ENCODE peak calls at places on chromosomes 2 and 18, in four cellular contexts. M, V, Y and P are unnamed samples.

GRCh38 chr18:39681061-39681460 is 2115.5 kb upstream of the CELF4 start:
- DNase-seq in V (no peak), Y (no peak), M (no peak), P (no peak)

GRCh38 chr2:202088777-202089176 is 15.7 kb downstream of the KIAA2012 start:
- DNase-seq in Y (no peak), M (no peak), V (no peak), P (no peak)

GRCh38 chr2:120552800-120553471 is 182.7 kb upstream of the GLI2 start:
- DNase-seq in V (peak; percentile 71), M (peak; percentile 79), Y (peak; percentile 94), P (no peak)

GRCh38 chr18:21851327-21851961 is 110.9 kb downstream of the MIB1 start:
- DNase-seq in Y (no peak), V (peak; percentile 28), M (no peak), P (no peak)

GRCh38 chr18:32372381-32373061 is 98.2 kb downstream of the GAREM1 start:
- DNase-seq in M (peak; percentile 42), Y (peak; percentile 81), V (no peak), P (no peak)

GRCh38 chr2:21650566-21650965 is 526.8 kb downstream of the TDRD15 start:
- DNase-seq in Y (no peak), V (no peak), M (no peak), P (no peak)

GRCh38 chr18:55244520-55244919 is 285.3 kb upstream of the CCDC68 start:
- DNase-seq in V (no peak), Y (no peak), M (no peak), P (no peak)

GRCh38 chr18:43634994-43635393 is 357.7 kb upstream of the SYT4 start:
- DNase-seq in Y (no peak), M (no peak), V (no peak), P (no peak)

GRCh38 chr2:140257692-140258300 is 1477.6 kb upstream of the NXPH2 start:
- DNase-seq in V (no peak), M (no peak), Y (no peak), P (no peak)

GRCh38 chr2:96142217-96143113 is 2.8 kb downstream of the DUSP2 start:
- DNase-seq in M (no peak), Y (no peak), V (no peak), P (no peak)

GRCh38 chr2:121066526-121066925 is 218.5 kb downstream of the TFCP2L1 start:
- DNase-seq in Y (no peak), V (no peak), M (no peak), P (no peak)

GRCh38 chr2:72915076-72915906 is 2.0 kb upstream of the EMX1 start:
- DNase-seq in M (no peak), V (no peak), Y (peak; percentile 23), P (no peak)

GRCh38 chr2:174654429-174654941 is 56.9 kb upstream of the WIPF1 start:
- DNase-seq in Y (no peak), V (no peak), M (no peak), P (no peak)

GRCh38 chr18:72935744-72936143 is 68.0 kb upstream of the NETO1 start:
- DNase-seq in M (no peak), V (no peak), Y (no peak), P (no peak)

GRCh38 chr2:105926960-105927678 is 182.4 kb downstream of the NCK2 start:
- DNase-seq in V (no peak), Y (no peak), M (no peak), P (no peak)

GRCh38 chr2:156896294-156896693 is 361.2 kb upstream of the GALNT5 start:
- DNase-seq in Y (no peak), M (no peak), V (peak; percentile 29), P (no peak)

GRCh38 chr2:134917958-134918517 is 584 bp upstream of the CCNT2 start:
- DNase-seq in V (no peak), Y (peak; percentile 89), M (no peak), P (no peak)

GRCh38 chr2:110157153-110157793 is 41.7 kb upstream of the MALL start:
- DNase-seq in M (no peak), Y (no peak), V (peak; percentile 64), P (peak; percentile 50)

GRCh38 chr2:170707821-170708795 is 7.0 kb upstream of the SP5 start:
- DNase-seq in Y (no peak), V (no peak), M (no peak), P (no peak)

GRCh38 chr2:17892726-17893534 is 14.5 kb downstream of the KCNS3 start:
- DNase-seq in M (no peak), V (no peak), Y (peak; percentile 37), P (no peak)
- H3K4me3 ChIP-seq in M (no peak overlapping the region), V (no peak overlapping the region), Y (no peak overlapping the region), P (no peak overlapping the region)

GRCh38 chr2:182565941-182566567 is 139.2 kb upstream of the PDE1A start:
- DNase-seq in Y (no peak), M (no peak), V (no peak), P (no peak)
- TF ChIP-seq CTCF in Y (no peak), M (no peak), V (no peak), P (no peak)

GRCh38 chr18:13568443-13569392 is 157.6 kb downstream of the FAM210A start:
- DNase-seq in Y (no peak), M (no peak), V (no peak), P (no peak)

GRCh38 chr18:13564579-13564978 is 161.8 kb downstream of the FAM210A start:
- DNase-seq in V (no peak), M (no peak), Y (no peak), P (no peak)

GRCh38 chr18:13570216-13570615 is 156.1 kb downstream of the FAM210A start:
- DNase-seq in M (no peak), Y (no peak), V (no peak), P (no peak)

GRCh38 chr18:13565228-13565627 is 161.1 kb downstream of the FAM210A start:
- DNase-seq in V (no peak), Y (no peak), M (no peak), P (no peak)

GRCh38 chr18:13566941-13567762 is 159.2 kb downstream of the FAM210A start:
- DNase-seq in M (peak; percentile 79), V (no peak), Y (no peak), P (no peak)
- H3K4me3 ChIP-seq in M (no peak overlapping the region), V (no peak overlapping the region), Y (no peak overlapping the region), P (no peak overlapping the region)

DNA sequence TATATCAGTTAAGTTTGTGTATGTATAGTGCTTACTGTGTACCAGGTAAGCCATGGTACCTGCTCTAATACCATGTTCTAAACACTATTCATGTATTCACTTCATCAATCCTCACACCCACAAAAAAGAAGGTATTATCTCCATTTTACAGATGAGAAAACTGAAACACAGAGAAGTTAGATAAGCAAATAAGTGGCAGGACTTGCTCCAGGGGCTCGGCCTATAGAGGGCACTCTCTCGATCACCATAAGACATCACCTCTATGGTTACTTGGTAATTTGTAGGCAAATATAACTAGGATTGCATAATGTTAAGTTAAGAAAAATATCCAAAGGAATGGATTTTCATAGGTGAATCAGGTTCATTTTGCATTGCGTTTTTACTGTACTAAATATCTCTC is 118.1 kb upstream of the FN1 start:
- DNase-seq in M (no peak), V (no peak), Y (no peak), P (no peak)
- TF ChIP-seq CTCF in M (no peak), V (no peak), Y (no peak), P (no peak)